ENCODE peak calls at places on chromosomes 6 and 20, in ten cellular contexts. One of them, this sample, is unnamed.

GRCh38 chr20:48725589-48725991 is 102.2 kb downstream of the PREX1 start:
- DNase-seq in ELR: peak; percentile 82
- DNase-seq in mesendoderm: peak; percentile 72
- DNase-seq in activated effector memory CD4-positive, alpha-beta T cell treated with Interleukin-2 at 50 U/mL for 16 hours: no peak
- DNase-seq in tibial artery: no peak
- DNase-seq in epithelial cell of esophagus: no peak
- DNase-seq in NCI-H748 treated with DMSO at 0.1 percent for 48 hours: no peak
- DNase-seq in body of pancreas: no peak
- DNase-seq in left ventricle myocardium inferior: no peak
- DNase-seq in stimulated activated CD4-positive, alpha-beta T cell treated with anti-CD3 and anti-CD28 coated beads, Interleukin-1b, Interleukin-23, amount 100 ng/mL, for 24 hours: no peak
- DNase-seq in this sample: no peak

GRCh38 chr6:56242343-56242742 is 5.0 kb downstream of the COL21A1 start:
- DNase-seq in mesendoderm: no peak
- DNase-seq in NCI-H748 treated with DMSO at 0.1 percent for 48 hours: peak; percentile 39
- DNase-seq in tibial artery: no peak
- DNase-seq in epithelial cell of esophagus: peak; percentile 62
- DNase-seq in stimulated activated CD4-positive, alpha-beta T cell treated with anti-CD3 and anti-CD28 coated beads, Interleukin-1b, Interleukin-23, amount 100 ng/mL, for 24 hours: no peak
- DNase-seq in left ventricle myocardium inferior: no peak
- DNase-seq in ELR: no peak
- DNase-seq in body of pancreas: no peak
- DNase-seq in activated effector memory CD4-positive, alpha-beta T cell treated with Interleukin-2 at 50 U/mL for 16 hours: no peak
- DNase-seq in this sample: no peak

GRCh38 chr6:85347787-85348186 is 102.1 kb upstream of the NT5E start:
- DNase-seq in NCI-H748 treated with DMSO at 0.1 percent for 48 hours: no peak
- DNase-seq in mesendoderm: no peak
- DNase-seq in activated effector memory CD4-positive, alpha-beta T cell treated with Interleukin-2 at 50 U/mL for 16 hours: no peak
- DNase-seq in ELR: no peak
- DNase-seq in stimulated activated CD4-positive, alpha-beta T cell treated with anti-CD3 and anti-CD28 coated beads, Interleukin-1b, Interleukin-23, amount 100 ng/mL, for 24 hours: no peak
- DNase-seq in epithelial cell of esophagus: peak; percentile 27
- DNase-seq in tibial artery: no peak
- DNase-seq in body of pancreas: no peak
- DNase-seq in left ventricle myocardium inferior: no peak
- DNase-seq in this sample: no peak

GRCh38 chr6:166112580-166112979 is 55.1 kb downstream of the TBXT start:
- DNase-seq in tibial artery: no peak
- DNase-seq in activated effector memory CD4-positive, alpha-beta T cell treated with Interleukin-2 at 50 U/mL for 16 hours: no peak
- DNase-seq in NCI-H748 treated with DMSO at 0.1 percent for 48 hours: no peak
- DNase-seq in ELR: peak; percentile 69
- DNase-seq in body of pancreas: no peak
- DNase-seq in mesendoderm: no peak
- DNase-seq in epithelial cell of esophagus: no peak
- DNase-seq in stimulated activated CD4-positive, alpha-beta T cell treated with anti-CD3 and anti-CD28 coated beads, Interleukin-1b, Interleukin-23, amount 100 ng/mL, for 24 hours: no peak
- DNase-seq in left ventricle myocardium inferior: no peak
- DNase-seq in this sample: no peak

GRCh38 chr6:85404497-85405174 is 45.2 kb upstream of the NT5E start:
- DNase-seq in activated effector memory CD4-positive, alpha-beta T cell treated with Interleukin-2 at 50 U/mL for 16 hours: no peak
- DNase-seq in ELR: peak; percentile 99
- DNase-seq in body of pancreas: peak; percentile 52
- DNase-seq in stimulated activated CD4-positive, alpha-beta T cell treated with anti-CD3 and anti-CD28 coated beads, Interleukin-1b, Interleukin-23, amount 100 ng/mL, for 24 hours: no peak
- DNase-seq in epithelial cell of esophagus: peak; percentile 96
- DNase-seq in mesendoderm: no peak
- DNase-seq in NCI-H748 treated with DMSO at 0.1 percent for 48 hours: no peak
- DNase-seq in tibial artery: no peak
- DNase-seq in left ventricle myocardium inferior: no peak
- DNase-seq in this sample: no peak

GRCh38 chr6:53375851-53376250 is 27.1 kb upstream of the ELOVL5 start:
- DNase-seq in tibial artery: no peak
- DNase-seq in ELR: no peak
- DNase-seq in NCI-H748 treated with DMSO at 0.1 percent for 48 hours: no peak
- DNase-seq in epithelial cell of esophagus: no peak
- DNase-seq in activated effector memory CD4-positive, alpha-beta T cell treated with Interleukin-2 at 50 U/mL for 16 hours: no peak
- DNase-seq in left ventricle myocardium inferior: no peak
- DNase-seq in mesendoderm: no peak
- DNase-seq in stimulated activated CD4-positive, alpha-beta T cell treated with anti-CD3 and anti-CD28 coated beads, Interleukin-1b, Interleukin-23, amount 100 ng/mL, for 24 hours: no peak
- DNase-seq in body of pancreas: no peak
- DNase-seq in this sample: no peak

GRCh38 chr6:87682310-87682709 is 19.7 kb downstream of the AKIRIN2 start:
- DNase-seq in stimulated activated CD4-positive, alpha-beta T cell treated with anti-CD3 and anti-CD28 coated beads, Interleukin-1b, Interleukin-23, amount 100 ng/mL, for 24 hours: no peak
- DNase-seq in tibial artery: no peak
- DNase-seq in body of pancreas: no peak
- DNase-seq in ELR: peak; percentile 55
- DNase-seq in left ventricle myocardium inferior: no peak
- DNase-seq in epithelial cell of esophagus: no peak
- DNase-seq in NCI-H748 treated with DMSO at 0.1 percent for 48 hours: no peak
- DNase-seq in activated effector memory CD4-positive, alpha-beta T cell treated with Interleukin-2 at 50 U/mL for 16 hours: no peak
- DNase-seq in mesendoderm: no peak
- DNase-seq in this sample: no peak

GRCh38 chr6:30782425-30783014 is 38.2 kb upstream of the IER3 start:
- DNase-seq in left ventricle myocardium inferior: no peak
- DNase-seq in body of pancreas: no peak
- DNase-seq in stimulated activated CD4-positive, alpha-beta T cell treated with anti-CD3 and anti-CD28 coated beads, Interleukin-1b, Interleukin-23, amount 100 ng/mL, for 24 hours: no peak
- DNase-seq in activated effector memory CD4-positive, alpha-beta T cell treated with Interleukin-2 at 50 U/mL for 16 hours: no peak
- DNase-seq in epithelial cell of esophagus: peak; percentile 40
- DNase-seq in tibial artery: no peak
- DNase-seq in NCI-H748 treated with DMSO at 0.1 percent for 48 hours: no peak
- DNase-seq in mesendoderm: no peak
- DNase-seq in ELR: peak; percentile 77
- DNase-seq in this sample: no peak

GRCh38 chr20:43939762-43940121 is 25.1 kb downstream of the TOX2 start:
- DNase-seq in NCI-H748 treated with DMSO at 0.1 percent for 48 hours: no peak
- DNase-seq in left ventricle myocardium inferior: no peak
- DNase-seq in stimulated activated CD4-positive, alpha-beta T cell treated with anti-CD3 and anti-CD28 coated beads, Interleukin-1b, Interleukin-23, amount 100 ng/mL, for 24 hours: no peak
- DNase-seq in tibial artery: no peak
- DNase-seq in activated effector memory CD4-positive, alpha-beta T cell treated with Interleukin-2 at 50 U/mL for 16 hours: no peak
- DNase-seq in epithelial cell of esophagus: peak; percentile 56
- DNase-seq in body of pancreas: no peak
- DNase-seq in mesendoderm: no peak
- DNase-seq in ELR: peak; percentile 92
- DNase-seq in this sample: no peak

GRCh38 chr6:13554929-13555333 is 19.5 kb upstream of the SIRT5 start:
- DNase-seq in tibial artery: no peak
- DNase-seq in ELR: peak; percentile 67
- DNase-seq in left ventricle myocardium inferior: peak; percentile 62
- DNase-seq in NCI-H748 treated with DMSO at 0.1 percent for 48 hours: no peak
- DNase-seq in epithelial cell of esophagus: peak; percentile 41
- DNase-seq in activated effector memory CD4-positive, alpha-beta T cell treated with Interleukin-2 at 50 U/mL for 16 hours: no peak
- DNase-seq in stimulated activated CD4-positive, alpha-beta T cell treated with anti-CD3 and anti-CD28 coated beads, Interleukin-1b, Interleukin-23, amount 100 ng/mL, for 24 hours: no peak
- DNase-seq in body of pancreas: peak; percentile 17
- DNase-seq in mesendoderm: peak; percentile 89
- DNase-seq in this sample: no peak

GRCh38 chr6:142566628-142567396 is 265.0 kb downstream of the ADGRG6 start:
- DNase-seq in mesendoderm: peak; percentile 84
- DNase-seq in tibial artery: no peak
- DNase-seq in body of pancreas: peak; percentile 45
- DNase-seq in stimulated activated CD4-positive, alpha-beta T cell treated with anti-CD3 and anti-CD28 coated beads, Interleukin-1b, Interleukin-23, amount 100 ng/mL, for 24 hours: peak; percentile 30
- DNase-seq in ELR: peak; percentile 70
- DNase-seq in left ventricle myocardium inferior: no peak
- DNase-seq in epithelial cell of esophagus: peak; percentile 63
- DNase-seq in activated effector memory CD4-positive, alpha-beta T cell treated with Interleukin-2 at 50 U/mL for 16 hours: peak; percentile 7
- DNase-seq in NCI-H748 treated with DMSO at 0.1 percent for 48 hours: peak; percentile 1
- DNase-seq in this sample: peak; percentile 60

GRCh38 chr6:116289876-116290275 is 10.1 kb upstream of the TSPYL1 start:
- DNase-seq in left ventricle myocardium inferior: no peak
- DNase-seq in mesendoderm: no peak
- DNase-seq in stimulated activated CD4-positive, alpha-beta T cell treated with anti-CD3 and anti-CD28 coated beads, Interleukin-1b, Interleukin-23, amount 100 ng/mL, for 24 hours: no peak
- DNase-seq in ELR: no peak
- DNase-seq in NCI-H748 treated with DMSO at 0.1 percent for 48 hours: no peak
- DNase-seq in tibial artery: no peak
- DNase-seq in epithelial cell of esophagus: peak; percentile 67
- DNase-seq in activated effector memory CD4-positive, alpha-beta T cell treated with Interleukin-2 at 50 U/mL for 16 hours: no peak
- DNase-seq in body of pancreas: no peak
- DNase-seq in this sample: no peak

GRCh38 chr6:26044140-26045045 is 42.8 kb upstream of the HFE start:
- DNase-seq in ELR: peak; percentile 72
- DNase-seq in epithelial cell of esophagus: peak; percentile 46
- DNase-seq in tibial artery: no peak
- DNase-seq in body of pancreas: peak; percentile 83
- DNase-seq in left ventricle myocardium inferior: peak; percentile 44
- DNase-seq in mesendoderm: no peak
- DNase-seq in stimulated activated CD4-positive, alpha-beta T cell treated with anti-CD3 and anti-CD28 coated beads, Interleukin-1b, Interleukin-23, amount 100 ng/mL, for 24 hours: no peak
- DNase-seq in NCI-H748 treated with DMSO at 0.1 percent for 48 hours: no peak
- DNase-seq in activated effector memory CD4-positive, alpha-beta T cell treated with Interleukin-2 at 50 U/mL for 16 hours: peak; percentile 39
- DNase-seq in this sample: no peak

This sample was measured in ureter.